ENCODE peak calls at places on chromosomes 13 and 19, in six cellular contexts. One of them, this sample, is unnamed.
A peak's percentile ranks its signal among the peaks of the same experiment; 100 is the strongest.

GRCh38 chr19:45254044-45254531 is 3.0 kb downstream of the MARK4 start:
- DNase-seq in cardiac fibroblast: no peak
- DNase-seq in Caco-2: peak; percentile 35
- DNase-seq in progenitor cell of endocrine pancreas: peak; percentile 17
- DNase-seq in mammary epithelial cell: no peak
- DNase-seq in AG09309: no peak
- DNase-seq in this sample: no peak

GRCh38 chr13:25200783-25201182 is 28.7 kb upstream of the AMER2 start:
- DNase-seq in cardiac fibroblast: no peak
- DNase-seq in Caco-2: no peak
- DNase-seq in progenitor cell of endocrine pancreas: no peak
- DNase-seq in mammary epithelial cell: no peak
- DNase-seq in AG09309: no peak
- DNase-seq in this sample: no peak

GRCh38 chr13:87280139-87280538 is 391.0 kb upstream of the SLITRK5 start:
- DNase-seq in cardiac fibroblast: no peak
- DNase-seq in Caco-2: no peak
- DNase-seq in progenitor cell of endocrine pancreas: no peak
- DNase-seq in mammary epithelial cell: no peak
- DNase-seq in AG09309: no peak
- DNase-seq in this sample: no peak

GRCh38 chr13:98447881-98448641 is 128.8 kb downstream of the STK24 start:
- DNase-seq in cardiac fibroblast: peak; percentile 33
- DNase-seq in Caco-2: no peak
- DNase-seq in progenitor cell of endocrine pancreas: no peak
- DNase-seq in mammary epithelial cell: no peak
- DNase-seq in AG09309: no peak
- DNase-seq in this sample: no peak

GRCh38 chr13:65378943-65379519 is 1851.1 kb downstream of the PCDH9 start:
- DNase-seq in cardiac fibroblast: peak; percentile 11
- DNase-seq in Caco-2: no peak
- DNase-seq in progenitor cell of endocrine pancreas: no peak
- DNase-seq in mammary epithelial cell: no peak
- DNase-seq in AG09309: no peak
- DNase-seq in this sample: no peak

GRCh38 chr13:19089315-19089714 is 92.3 kb downstream of the TUBA3C start:
- DNase-seq in cardiac fibroblast: no peak
- DNase-seq in Caco-2: peak; percentile 30
- DNase-seq in progenitor cell of endocrine pancreas: no peak
- DNase-seq in mammary epithelial cell: no peak
- DNase-seq in AG09309: no peak
- DNase-seq in this sample: peak; percentile 2

GRCh38 chr13:26813626-26814348 is 53.2 kb upstream of the GPR12 start:
- DNase-seq in cardiac fibroblast: no peak
- DNase-seq in Caco-2: no peak
- DNase-seq in progenitor cell of endocrine pancreas: no peak
- DNase-seq in mammary epithelial cell: no peak
- DNase-seq in AG09309: no peak
- DNase-seq in this sample: no peak

GRCh38 chr13:50195045-50195444 is 179.8 kb downstream of the KCNRG start:
- DNase-seq in cardiac fibroblast: no peak
- DNase-seq in Caco-2: no peak
- DNase-seq in progenitor cell of endocrine pancreas: no peak
- DNase-seq in mammary epithelial cell: no peak
- DNase-seq in AG09309: no peak
- DNase-seq in this sample: no peak

GRCh38 chr19:2332341-2333026 is 4.0 kb downstream of the SPPL2B start:
- DNase-seq in cardiac fibroblast: no peak
- DNase-seq in Caco-2: no peak
- DNase-seq in progenitor cell of endocrine pancreas: no peak
- DNase-seq in mammary epithelial cell: no peak
- DNase-seq in AG09309: no peak
- DNase-seq in this sample: no peak

GRCh38 chr13:88068975-88069374 is 397.8 kb downstream of the SLITRK5 start:
- DNase-seq in cardiac fibroblast: no peak
- DNase-seq in Caco-2: peak; percentile 54
- DNase-seq in progenitor cell of endocrine pancreas: no peak
- DNase-seq in mammary epithelial cell: no peak
- DNase-seq in AG09309: no peak
- DNase-seq in this sample: no peak

GRCh38 chr13:50156140-50156539 is 140.9 kb downstream of the KCNRG start:
- DNase-seq in cardiac fibroblast: peak; percentile 72
- DNase-seq in Caco-2: no peak
- DNase-seq in progenitor cell of endocrine pancreas: no peak
- DNase-seq in mammary epithelial cell: peak; percentile 46
- DNase-seq in AG09309: peak; percentile 28
- DNase-seq in this sample: no peak

GRCh38 chr13:41970022-41970421 is 9.1 kb upstream of the VWA8 start:
- DNase-seq in cardiac fibroblast: no peak
- DNase-seq in Caco-2: no peak
- DNase-seq in progenitor cell of endocrine pancreas: no peak
- DNase-seq in mammary epithelial cell: no peak
- DNase-seq in AG09309: no peak
- DNase-seq in this sample: no peak

GRCh38 chr19:28472843-28473242 is 740.1 kb downstream of the UQCRFS1 start:
- DNase-seq in cardiac fibroblast: peak; percentile 42
- DNase-seq in Caco-2: no peak
- DNase-seq in progenitor cell of endocrine pancreas: no peak
- DNase-seq in mammary epithelial cell: no peak
- DNase-seq in AG09309: no peak
- DNase-seq in this sample: no peak

GRCh38 chr13:27954406-27954851 is 14.7 kb downstream of the CDX2 start:
- DNase-seq in cardiac fibroblast: no peak
- DNase-seq in Caco-2: peak; percentile 82
- DNase-seq in progenitor cell of endocrine pancreas: no peak
- DNase-seq in mammary epithelial cell: no peak
- DNase-seq in AG09309: no peak
- DNase-seq in this sample: no peak

GRCh38 chr19:35975608-35976214 is 19.3 kb upstream of the SDHAF1 start:
- DNase-seq in cardiac fibroblast: peak; percentile 33
- DNase-seq in Caco-2: peak; percentile 46
- DNase-seq in progenitor cell of endocrine pancreas: peak; percentile 31
- DNase-seq in mammary epithelial cell: no peak
- DNase-seq in AG09309: no peak
- DNase-seq in this sample: no peak

GRCh38 chr13:73215807-73216206 is 157.0 kb downstream of the KLF5 start:
- DNase-seq in cardiac fibroblast: peak; percentile 21
- DNase-seq in Caco-2: no peak
- DNase-seq in progenitor cell of endocrine pancreas: no peak
- DNase-seq in mammary epithelial cell: peak; percentile 76
- DNase-seq in AG09309: peak; percentile 84
- DNase-seq in this sample: peak; percentile 36

GRCh38 chr19:12237143-12237839 is 57.4 kb downstream of the ZNF44 start:
- DNase-seq in cardiac fibroblast: no peak
- DNase-seq in Caco-2: no peak
- DNase-seq in progenitor cell of endocrine pancreas: no peak
- DNase-seq in mammary epithelial cell: no peak
- DNase-seq in AG09309: no peak
- DNase-seq in this sample: no peak

GRCh38 chr19:1206063-1206732 is 620 bp downstream of the STK11 start:
- DNase-seq in cardiac fibroblast: no peak
- DNase-seq in Caco-2: no peak
- DNase-seq in progenitor cell of endocrine pancreas: no peak
- DNase-seq in mammary epithelial cell: no peak
- DNase-seq in AG09309: no peak
- DNase-seq in this sample: no peak
- TF ChIP-seq CTCF in cardiac fibroblast: no peak
- TF ChIP-seq CTCF in Caco-2: no peak
- TF ChIP-seq CTCF in progenitor cell of endocrine pancreas: no peak
- TF ChIP-seq CTCF in mammary epithelial cell: no peak
- TF ChIP-seq CTCF in AG09309: no peak
- TF ChIP-seq CTCF in this sample: no peak

GRCh38 chr13:43153436-43154082 is 130.2 kb downstream of the DNAJC15 start:
- DNase-seq in cardiac fibroblast: peak; percentile 85
- DNase-seq in Caco-2: peak; percentile 41
- DNase-seq in progenitor cell of endocrine pancreas: no peak
- DNase-seq in mammary epithelial cell: peak; percentile 88
- DNase-seq in AG09309: peak; percentile 91
- DNase-seq in this sample: peak; percentile 68
- TF ChIP-seq CTCF in cardiac fibroblast: no peak
- TF ChIP-seq CTCF in Caco-2: no peak
- TF ChIP-seq CTCF in progenitor cell of endocrine pancreas: no peak
- TF ChIP-seq CTCF in mammary epithelial cell: no peak
- TF ChIP-seq CTCF in AG09309: no peak
- TF ChIP-seq CTCF in this sample: no peak

GRCh38 chr13:77026255-77026782 is 640 bp downstream of the FBXL3 start:
- DNase-seq in cardiac fibroblast: peak; percentile 72
- DNase-seq in Caco-2: peak; percentile 83
- DNase-seq in progenitor cell of endocrine pancreas: peak; percentile 57
- DNase-seq in mammary epithelial cell: peak; percentile 75
- DNase-seq in AG09309: no peak
- DNase-seq in this sample: peak; percentile 68
- TF ChIP-seq CTCF in cardiac fibroblast: no peak
- TF ChIP-seq CTCF in Caco-2: no peak
- TF ChIP-seq CTCF in progenitor cell of endocrine pancreas: no peak
- TF ChIP-seq CTCF in mammary epithelial cell: no peak
- TF ChIP-seq CTCF in AG09309: no peak
- TF ChIP-seq CTCF in this sample: no peak

DNA sequence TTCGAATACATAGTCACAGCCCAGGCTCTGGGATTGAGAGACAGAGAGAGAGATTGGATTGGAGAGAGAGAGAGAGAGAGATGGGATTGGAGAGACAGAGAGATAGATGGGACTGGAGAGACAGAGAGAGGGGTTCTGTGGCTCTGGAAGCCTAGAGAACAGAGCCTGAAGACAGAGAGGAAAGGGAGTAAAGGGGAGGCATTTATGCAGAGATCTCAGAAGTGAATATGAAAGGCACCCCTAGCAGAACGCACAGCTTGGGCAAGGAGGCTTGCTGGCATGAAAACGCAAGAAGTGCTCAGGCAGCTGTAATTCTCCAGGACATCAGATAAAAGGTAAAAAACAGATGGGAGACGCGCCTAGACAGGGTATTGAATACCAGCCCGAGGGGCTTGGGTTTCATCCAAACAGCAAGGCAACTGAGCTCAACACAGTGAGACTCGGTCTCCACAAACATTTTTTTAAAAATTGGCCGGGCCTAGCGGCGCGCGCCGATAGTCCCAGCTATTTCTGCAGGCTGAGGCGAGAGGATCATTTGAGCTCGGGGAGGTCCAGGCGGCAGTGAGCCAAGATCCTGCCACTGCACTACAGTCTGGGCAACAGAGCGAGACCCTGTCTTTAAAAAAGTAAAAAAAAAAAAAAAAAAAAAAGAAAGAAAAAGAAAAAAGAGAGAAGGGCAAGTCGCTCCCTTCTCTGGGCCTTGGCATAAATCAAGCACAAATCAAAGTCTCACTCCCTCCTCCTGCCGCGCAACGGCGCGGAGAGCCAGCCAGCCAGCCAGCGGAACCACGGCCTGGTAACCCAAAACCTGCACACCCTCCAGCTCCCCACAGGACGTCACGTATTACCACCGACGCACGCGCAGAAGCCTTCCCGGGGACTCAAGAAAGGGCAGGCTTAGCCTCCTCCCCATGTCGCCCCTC is 769 bp upstream of the PPP2R1A start:
- DNase-seq in cardiac fibroblast: no peak
- DNase-seq in Caco-2: no peak
- DNase-seq in progenitor cell of endocrine pancreas: peak; percentile 15
- DNase-seq in mammary epithelial cell: no peak
- DNase-seq in AG09309: no peak
- DNase-seq in this sample: no peak
- TF ChIP-seq CTCF in cardiac fibroblast: no peak
- TF ChIP-seq CTCF in Caco-2: no peak
- TF ChIP-seq CTCF in progenitor cell of endocrine pancreas: peak; percentile 9
- TF ChIP-seq CTCF in mammary epithelial cell: no peak
- TF ChIP-seq CTCF in AG09309: no peak
- TF ChIP-seq CTCF in this sample: no peak

GRCh38 chr13:81713201-81713600 is 1372.3 kb upstream of the SPRY2 start:
- DNase-seq in cardiac fibroblast: no peak
- DNase-seq in Caco-2: no peak
- DNase-seq in progenitor cell of endocrine pancreas: no peak
- DNase-seq in mammary epithelial cell: no peak
- DNase-seq in AG09309: no peak
- DNase-seq in this sample: no peak

DNA sequence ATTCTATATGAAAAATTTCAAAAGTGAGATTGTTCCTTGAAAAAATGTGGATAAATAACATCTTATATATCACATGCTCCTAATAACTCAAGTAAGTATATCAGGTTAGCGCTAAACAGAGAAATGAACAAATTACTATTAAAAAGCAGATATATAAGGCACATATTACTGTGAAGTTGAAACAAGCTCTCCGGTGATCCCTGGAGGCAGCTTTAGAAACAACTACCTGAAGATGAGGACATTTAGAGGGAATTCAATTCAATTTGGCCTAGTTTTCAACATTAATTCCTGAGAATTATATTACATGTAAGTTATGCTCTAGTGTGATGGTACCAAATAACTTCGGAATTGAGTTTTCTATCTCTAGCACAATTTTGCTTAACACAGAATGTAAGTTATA is 1373.6 kb upstream of the SPRY2 start:
- DNase-seq in cardiac fibroblast: no peak
- DNase-seq in Caco-2: no peak
- DNase-seq in progenitor cell of endocrine pancreas: no peak
- DNase-seq in mammary epithelial cell: no peak
- DNase-seq in AG09309: no peak
- DNase-seq in this sample: no peak
- TF ChIP-seq CTCF in cardiac fibroblast: no peak
- TF ChIP-seq CTCF in Caco-2: no peak
- TF ChIP-seq CTCF in progenitor cell of endocrine pancreas: peak; percentile 20
- TF ChIP-seq CTCF in mammary epithelial cell: no peak
- TF ChIP-seq CTCF in AG09309: no peak
- TF ChIP-seq CTCF in this sample: no peak

This sample was measured in PC-9.